ENCODE peak calls at places on chromosomes 2 and 18, in ten cellular contexts. One of them, this sample, is unnamed.

GRCh38 chr2:182165196-182165595 is 179.5 kb downstream of the PPP1R1C start:
- DNase-seq in A549: no peak
- DNase-seq in dorsolateral prefrontal cortex: no peak
- DNase-seq in AG10803: no peak
- DNase-seq in PC-3: no peak
- DNase-seq in ovary: no peak
- DNase-seq in AG04449: no peak
- DNase-seq in right lobe of liver: no peak
- DNase-seq in choroid plexus epithelial cell: no peak
- DNase-seq in foreskin keratinocyte: no peak
- DNase-seq in this sample: no peak

GRCh38 chr2:1837022-1837421 is 92.7 kb upstream of the PXDN start:
- DNase-seq in foreskin keratinocyte: no peak
- DNase-seq in dorsolateral prefrontal cortex: no peak
- DNase-seq in AG10803: no peak
- DNase-seq in AG04449: no peak
- DNase-seq in A549: no peak
- DNase-seq in right lobe of liver: no peak
- DNase-seq in choroid plexus epithelial cell: peak
- DNase-seq in PC-3: no peak
- DNase-seq in ovary: no peak
- DNase-seq in this sample: no peak

GRCh38 chr2:241358470-241358869 is 2.4 kb downstream of the FARP2 start:
- DNase-seq in A549: no peak
- DNase-seq in choroid plexus epithelial cell: no peak
- DNase-seq in AG04449: no peak
- DNase-seq in PC-3: no peak
- DNase-seq in AG10803: no peak
- DNase-seq in foreskin keratinocyte: no peak
- DNase-seq in right lobe of liver: no peak
- DNase-seq in dorsolateral prefrontal cortex: no peak
- DNase-seq in ovary: no peak
- DNase-seq in this sample: no peak

GRCh38 chr2:199810422-199811250 is 40.4 kb downstream of the FTCDNL1 start:
- DNase-seq in AG10803: peak
- DNase-seq in dorsolateral prefrontal cortex: no peak
- DNase-seq in right lobe of liver: no peak
- DNase-seq in AG04449: no peak
- DNase-seq in A549: no peak
- DNase-seq in foreskin keratinocyte: no peak
- DNase-seq in choroid plexus epithelial cell: no peak
- DNase-seq in PC-3: no peak
- DNase-seq in ovary: no peak
- DNase-seq in this sample: no peak

GRCh38 chr2:218627939-218628338 is 20.2 kb downstream of the PLCD4 start:
- DNase-seq in right lobe of liver: no peak
- DNase-seq in PC-3: no peak
- DNase-seq in choroid plexus epithelial cell: no peak
- DNase-seq in foreskin keratinocyte: no peak
- DNase-seq in AG04449: no peak
- DNase-seq in dorsolateral prefrontal cortex: no peak
- DNase-seq in A549: no peak
- DNase-seq in ovary: no peak
- DNase-seq in AG10803: no peak
- DNase-seq in this sample: no peak

GRCh38 chr2:238483656-238484055 is 56.9 kb downstream of the ASB1 start:
- DNase-seq in ovary: no peak
- DNase-seq in AG04449: no peak
- DNase-seq in AG10803: peak
- DNase-seq in choroid plexus epithelial cell: no peak
- DNase-seq in A549: no peak
- DNase-seq in dorsolateral prefrontal cortex: no peak
- DNase-seq in right lobe of liver: no peak
- DNase-seq in PC-3: no peak
- DNase-seq in foreskin keratinocyte: no peak
- DNase-seq in this sample: no peak

GRCh38 chr2:109475531-109476210 is 138.1 kb downstream of the SEPTIN10 start:
- DNase-seq in ovary: no peak
- DNase-seq in A549: no peak
- DNase-seq in choroid plexus epithelial cell: peak
- DNase-seq in AG04449: peak
- DNase-seq in PC-3: peak
- DNase-seq in AG10803: peak
- DNase-seq in foreskin keratinocyte: peak
- DNase-seq in dorsolateral prefrontal cortex: no peak
- DNase-seq in right lobe of liver: no peak
- DNase-seq in this sample: no peak

GRCh38 chr2:1855150-1855549 is 110.8 kb upstream of the PXDN start:
- DNase-seq in A549: no peak
- DNase-seq in PC-3: no peak
- DNase-seq in AG10803: no peak
- DNase-seq in foreskin keratinocyte: no peak
- DNase-seq in choroid plexus epithelial cell: peak
- DNase-seq in AG04449: no peak
- DNase-seq in right lobe of liver: no peak
- DNase-seq in ovary: no peak
- DNase-seq in dorsolateral prefrontal cortex: no peak
- DNase-seq in this sample: no peak

GRCh38 chr2:217904614-217904965 is 98.2 kb downstream of the TNS1 start:
- DNase-seq in ovary: no peak
- DNase-seq in AG04449: no peak
- DNase-seq in AG10803: no peak
- DNase-seq in foreskin keratinocyte: no peak
- DNase-seq in PC-3: no peak
- DNase-seq in choroid plexus epithelial cell: no peak
- DNase-seq in A549: no peak
- DNase-seq in right lobe of liver: no peak
- DNase-seq in dorsolateral prefrontal cortex: no peak
- DNase-seq in this sample: no peak

GRCh38 chr2:58110765-58111164 is 64.2 kb downstream of the VRK2 start:
- DNase-seq in right lobe of liver: no peak
- DNase-seq in foreskin keratinocyte: no peak
- DNase-seq in PC-3: no peak
- DNase-seq in A549: no peak
- DNase-seq in dorsolateral prefrontal cortex: no peak
- DNase-seq in ovary: no peak
- DNase-seq in AG04449: no peak
- DNase-seq in choroid plexus epithelial cell: no peak
- DNase-seq in AG10803: no peak
- DNase-seq in this sample: no peak

GRCh38 chr2:47719099-47719498 is 63.8 kb upstream of the MSH6 start:
- DNase-seq in ovary: no peak
- DNase-seq in foreskin keratinocyte: no peak
- DNase-seq in A549: no peak
- DNase-seq in AG04449: no peak
- DNase-seq in right lobe of liver: no peak
- DNase-seq in AG10803: no peak
- DNase-seq in PC-3: no peak
- DNase-seq in choroid plexus epithelial cell: no peak
- DNase-seq in dorsolateral prefrontal cortex: no peak
- DNase-seq in this sample: no peak

GRCh38 chr2:239375278-239376061 is 25.4 kb downstream of the HDAC4 start:
- DNase-seq in foreskin keratinocyte: no peak
- DNase-seq in A549: no peak
- DNase-seq in right lobe of liver: peak
- DNase-seq in choroid plexus epithelial cell: no peak
- DNase-seq in dorsolateral prefrontal cortex: no peak
- DNase-seq in AG04449: no peak
- DNase-seq in ovary: no peak
- DNase-seq in AG10803: no peak
- DNase-seq in PC-3: peak
- DNase-seq in this sample: no peak

GRCh38 chr18:13220326-13220991 is 1.9 kb downstream of the LDLRAD4 start:
- DNase-seq in dorsolateral prefrontal cortex: no peak
- DNase-seq in right lobe of liver: no peak
- DNase-seq in choroid plexus epithelial cell: no peak
- DNase-seq in ovary: no peak
- DNase-seq in A549: no peak
- DNase-seq in AG04449: no peak
- DNase-seq in AG10803: no peak
- DNase-seq in foreskin keratinocyte: no peak
- DNase-seq in PC-3: no peak
- DNase-seq in this sample: no peak

GRCh38 chr2:100870652-100871531 is 51.0 kb downstream of the NPAS2 start:
- DNase-seq in dorsolateral prefrontal cortex: no peak
- DNase-seq in choroid plexus epithelial cell: no peak
- DNase-seq in AG10803: no peak
- DNase-seq in foreskin keratinocyte: no peak
- DNase-seq in AG04449: no peak
- DNase-seq in right lobe of liver: peak
- DNase-seq in A549: no peak
- DNase-seq in ovary: no peak
- DNase-seq in PC-3: peak
- DNase-seq in this sample: no peak
- TF ChIP-seq CTCF in dorsolateral prefrontal cortex: no peak
- TF ChIP-seq CTCF in choroid plexus epithelial cell: peak
- TF ChIP-seq CTCF in AG10803: peak
- TF ChIP-seq CTCF in foreskin keratinocyte: peak
- TF ChIP-seq CTCF in AG04449: no peak
- TF ChIP-seq CTCF in right lobe of liver: peak
- TF ChIP-seq CTCF in A549: peak
- TF ChIP-seq CTCF in ovary: no peak
- TF ChIP-seq CTCF in PC-3: peak
- TF ChIP-seq CTCF in this sample: peak

GRCh38 chr2:102848366-102848839 is 86.6 kb downstream of the TMEM182 start:
- DNase-seq in foreskin keratinocyte: no peak
- DNase-seq in dorsolateral prefrontal cortex: peak
- DNase-seq in choroid plexus epithelial cell: peak
- DNase-seq in right lobe of liver: peak
- DNase-seq in ovary: peak
- DNase-seq in AG04449: no peak
- DNase-seq in PC-3: peak
- DNase-seq in AG10803: no peak
- DNase-seq in A549: peak
- DNase-seq in this sample: no peak
- TF ChIP-seq CTCF in foreskin keratinocyte: peak
- TF ChIP-seq CTCF in dorsolateral prefrontal cortex: peak
- TF ChIP-seq CTCF in choroid plexus epithelial cell: no peak
- TF ChIP-seq CTCF in right lobe of liver: no peak
- TF ChIP-seq CTCF in ovary: no peak
- TF ChIP-seq CTCF in AG04449: no peak
- TF ChIP-seq CTCF in PC-3: peak
- TF ChIP-seq CTCF in AG10803: no peak
- TF ChIP-seq CTCF in A549: peak
- TF ChIP-seq CTCF in this sample: no peak

GRCh38 chr2:15939556-15939853 is 845 bp upstream of the MYCN start:
- DNase-seq in choroid plexus epithelial cell: no peak
- DNase-seq in right lobe of liver: peak
- DNase-seq in A549: peak
- DNase-seq in AG10803: no peak
- DNase-seq in ovary: peak
- DNase-seq in dorsolateral prefrontal cortex: peak
- DNase-seq in foreskin keratinocyte: no peak
- DNase-seq in PC-3: peak
- DNase-seq in AG04449: no peak
- DNase-seq in this sample: no peak

GRCh38 chr2:15941483-15941853 is 1.1 kb downstream of the MYCN start:
- DNase-seq in A549: peak
- DNase-seq in AG04449: no peak
- DNase-seq in ovary: no peak
- DNase-seq in foreskin keratinocyte: no peak
- DNase-seq in dorsolateral prefrontal cortex: no peak
- DNase-seq in right lobe of liver: no peak
- DNase-seq in PC-3: no peak
- DNase-seq in choroid plexus epithelial cell: no peak
- DNase-seq in AG10803: no peak
- DNase-seq in this sample: no peak

GRCh38 chr2:15940661-15941482 is 522 bp downstream of the MYCN start:
- DNase-seq in A549: peak
- DNase-seq in AG10803: no peak
- DNase-seq in right lobe of liver: peak
- DNase-seq in foreskin keratinocyte: no peak
- DNase-seq in ovary: no peak
- DNase-seq in choroid plexus epithelial cell: no peak
- DNase-seq in PC-3: no peak
- DNase-seq in dorsolateral prefrontal cortex: no peak
- DNase-seq in AG04449: no peak
- DNase-seq in this sample: no peak

GRCh38 chr2:15938803-15939555 is 1.4 kb upstream of the MYCN start:
- DNase-seq in A549: no peak
- DNase-seq in dorsolateral prefrontal cortex: no peak
- DNase-seq in PC-3: no peak
- DNase-seq in right lobe of liver: no peak
- DNase-seq in foreskin keratinocyte: no peak
- DNase-seq in choroid plexus epithelial cell: no peak
- DNase-seq in ovary: no peak
- DNase-seq in AG04449: no peak
- DNase-seq in AG10803: no peak
- DNase-seq in this sample: no peak

GRCh38 chr2:15939854-15940660 is at the start of gene MYCN:
- DNase-seq in choroid plexus epithelial cell: peak
- DNase-seq in PC-3: no peak
- DNase-seq in AG04449: no peak
- DNase-seq in AG10803: peak
- DNase-seq in right lobe of liver: peak
- DNase-seq in foreskin keratinocyte: no peak
- DNase-seq in A549: peak
- DNase-seq in ovary: peak
- DNase-seq in dorsolateral prefrontal cortex: peak
- DNase-seq in this sample: no peak
- TF ChIP-seq CTCF in choroid plexus epithelial cell: no peak
- TF ChIP-seq CTCF in PC-3: peak
- TF ChIP-seq CTCF in AG04449: peak
- TF ChIP-seq CTCF in AG10803: peak
- TF ChIP-seq CTCF in right lobe of liver: no peak
- TF ChIP-seq CTCF in foreskin keratinocyte: peak
- TF ChIP-seq CTCF in A549: peak
- TF ChIP-seq CTCF in ovary: peak
- TF ChIP-seq CTCF in dorsolateral prefrontal cortex: peak
- TF ChIP-seq CTCF in this sample: no peak

DNA sequence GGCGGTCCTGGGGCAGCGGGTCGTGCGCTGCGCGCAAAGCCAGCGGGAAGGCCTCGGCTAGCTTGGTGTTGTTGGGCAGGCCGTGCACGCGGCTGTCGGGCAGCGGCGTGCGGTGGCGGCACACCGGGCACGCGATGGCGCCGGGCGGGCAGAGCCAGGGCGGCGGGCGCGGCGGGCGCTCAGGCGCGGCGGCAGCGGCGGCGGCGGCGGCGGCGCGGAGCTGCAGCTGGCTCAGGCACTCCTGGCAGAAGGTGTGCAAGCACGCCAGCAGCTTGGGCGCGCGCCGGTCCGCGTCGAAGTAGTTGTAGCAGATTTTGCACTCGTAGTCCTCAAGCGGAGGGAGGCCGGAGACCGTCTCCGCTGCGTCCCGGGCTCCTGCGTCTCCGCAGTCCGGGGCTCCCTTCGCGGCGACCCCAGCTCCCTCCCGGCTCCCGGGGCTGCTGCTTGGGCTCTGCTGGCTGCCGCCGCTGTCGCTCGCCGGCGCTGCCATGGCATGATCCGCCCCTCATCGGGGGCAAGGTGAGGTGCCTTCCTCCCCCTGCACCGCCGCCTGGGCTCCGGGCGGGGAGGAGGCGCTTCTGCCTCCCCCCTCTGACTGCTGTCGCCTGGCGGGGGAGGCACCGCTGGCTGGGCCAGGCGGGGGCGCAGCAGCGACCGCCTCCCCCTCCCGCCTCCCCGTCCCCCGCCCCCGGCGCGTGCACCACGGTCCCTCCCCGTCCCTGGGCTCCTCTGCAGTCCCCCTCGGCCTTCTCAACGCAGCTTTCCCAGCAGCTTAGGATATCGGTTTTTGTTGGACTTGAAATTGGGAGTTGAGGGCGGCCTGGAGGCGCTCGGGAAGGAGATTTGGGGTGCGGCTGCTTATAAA is 21.0 kb upstream of the PAX3 start:
- DNase-seq in AG04449: no peak
- DNase-seq in foreskin keratinocyte: no peak
- DNase-seq in right lobe of liver: no peak
- DNase-seq in choroid plexus epithelial cell: peak
- DNase-seq in dorsolateral prefrontal cortex: no peak
- DNase-seq in ovary: no peak
- DNase-seq in PC-3: no peak
- DNase-seq in A549: no peak
- DNase-seq in AG10803: no peak
- DNase-seq in this sample: no peak
- TF ChIP-seq CTCF in AG04449: no peak
- TF ChIP-seq CTCF in foreskin keratinocyte: no peak
- TF ChIP-seq CTCF in right lobe of liver: no peak
- TF ChIP-seq CTCF in choroid plexus epithelial cell: no peak
- TF ChIP-seq CTCF in dorsolateral prefrontal cortex: no peak
- TF ChIP-seq CTCF in ovary: no peak
- TF ChIP-seq CTCF in PC-3: no peak
- TF ChIP-seq CTCF in A549: no peak
- TF ChIP-seq CTCF in AG10803: no peak
- TF ChIP-seq CTCF in this sample: no peak

This sample was measured in AG09319.